ENCODE peak calls at places on chromosomes 5 and 9, in nine cellular contexts. One of them, this sample, is unnamed.
A peak's percentile ranks its signal among the peaks of the same experiment; 100 is the strongest.

GRCh38 chr9:114285166-114285867 is 37.6 kb upstream of the ORM1 start:
- DNase-seq in transverse colon: no peak
- DNase-seq in ovary: peak; percentile 89
- DNase-seq in GM12878: no peak
- DNase-seq in MM.1S: no peak
- DNase-seq in heart left ventricle: peak; percentile 14
- DNase-seq in thyroid gland: no peak
- DNase-seq in mucosa of descending colon: peak; percentile 43
- DNase-seq in prostate gland: no peak
- DNase-seq in this sample: no peak

GRCh38 chr5:38825494-38825893 is 20.3 kb upstream of the OSMR start:
- DNase-seq in ovary: no peak
- DNase-seq in MM.1S: no peak
- DNase-seq in mucosa of descending colon: no peak
- DNase-seq in thyroid gland: no peak
- DNase-seq in GM12878: no peak
- DNase-seq in prostate gland: no peak
- DNase-seq in transverse colon: no peak
- DNase-seq in heart left ventricle: no peak
- DNase-seq in this sample: no peak

GRCh38 chr5:91468643-91469422 is 85.7 kb upstream of the ARRDC3 start:
- DNase-seq in transverse colon: no peak
- DNase-seq in MM.1S: no peak
- DNase-seq in heart left ventricle: no peak
- DNase-seq in mucosa of descending colon: no peak
- DNase-seq in prostate gland: no peak
- DNase-seq in ovary: no peak
- DNase-seq in thyroid gland: no peak
- DNase-seq in GM12878: no peak
- DNase-seq in this sample: no peak

GRCh38 chr5:132714456-132715307 is 22.7 kb downstream of the KIF3A start:
- DNase-seq in prostate gland: no peak
- DNase-seq in thyroid gland: no peak
- DNase-seq in ovary: no peak
- DNase-seq in transverse colon: no peak
- DNase-seq in mucosa of descending colon: no peak
- DNase-seq in MM.1S: peak; percentile 27
- DNase-seq in GM12878: no peak
- DNase-seq in heart left ventricle: no peak
- DNase-seq in this sample: no peak

GRCh38 chr5:61290815-61291214 is 41.2 kb upstream of the ZSWIM6 start:
- DNase-seq in transverse colon: peak; percentile 72
- DNase-seq in MM.1S: no peak
- DNase-seq in GM12878: no peak
- DNase-seq in ovary: no peak
- DNase-seq in prostate gland: peak; percentile 50
- DNase-seq in heart left ventricle: no peak
- DNase-seq in mucosa of descending colon: peak; percentile 50
- DNase-seq in thyroid gland: peak; percentile 27
- DNase-seq in this sample: peak; percentile 62

GRCh38 chr5:120767171-120767820 is 303.2 kb downstream of the PRR16 start:
- DNase-seq in transverse colon: no peak
- DNase-seq in thyroid gland: no peak
- DNase-seq in GM12878: no peak
- DNase-seq in mucosa of descending colon: no peak
- DNase-seq in ovary: no peak
- DNase-seq in prostate gland: no peak
- DNase-seq in heart left ventricle: no peak
- DNase-seq in MM.1S: no peak
- DNase-seq in this sample: no peak

GRCh38 chr9:84404095-84404686 is 63.6 kb upstream of the SLC28A3 start:
- DNase-seq in thyroid gland: peak; percentile 34
- DNase-seq in prostate gland: no peak
- DNase-seq in ovary: no peak
- DNase-seq in GM12878: no peak
- DNase-seq in mucosa of descending colon: no peak
- DNase-seq in transverse colon: no peak
- DNase-seq in MM.1S: no peak
- DNase-seq in heart left ventricle: no peak
- DNase-seq in this sample: no peak

GRCh38 chr5:61881821-61882220 is 424.2 kb upstream of the KIF2A start:
- DNase-seq in transverse colon: no peak
- DNase-seq in prostate gland: no peak
- DNase-seq in MM.1S: no peak
- DNase-seq in thyroid gland: no peak
- DNase-seq in mucosa of descending colon: no peak
- DNase-seq in heart left ventricle: no peak
- DNase-seq in GM12878: no peak
- DNase-seq in ovary: no peak
- DNase-seq in this sample: no peak

GRCh38 chr5:125525356-125525755 is 778.9 kb upstream of the ZNF608 start:
- DNase-seq in transverse colon: no peak
- DNase-seq in thyroid gland: no peak
- DNase-seq in mucosa of descending colon: no peak
- DNase-seq in prostate gland: no peak
- DNase-seq in ovary: no peak
- DNase-seq in heart left ventricle: no peak
- DNase-seq in MM.1S: no peak
- DNase-seq in GM12878: no peak
- DNase-seq in this sample: no peak

GRCh38 chr5:175246242-175246891 is 197.6 kb downstream of the DRD1 start:
- DNase-seq in heart left ventricle: no peak
- DNase-seq in MM.1S: no peak
- DNase-seq in prostate gland: no peak
- DNase-seq in mucosa of descending colon: no peak
- DNase-seq in transverse colon: peak; percentile 8
- DNase-seq in ovary: no peak
- DNase-seq in thyroid gland: no peak
- DNase-seq in GM12878: no peak
- DNase-seq in this sample: peak; percentile 17

GRCh38 chr9:88782931-88783451 is 208.3 kb upstream of the S1PR3 start:
- DNase-seq in transverse colon: no peak
- DNase-seq in prostate gland: no peak
- DNase-seq in mucosa of descending colon: no peak
- DNase-seq in thyroid gland: no peak
- DNase-seq in heart left ventricle: no peak
- DNase-seq in GM12878: no peak
- DNase-seq in ovary: no peak
- DNase-seq in MM.1S: no peak
- DNase-seq in this sample: no peak

GRCh38 chr9:1962036-1962535 is 53.1 kb upstream of the SMARCA2 start:
- DNase-seq in heart left ventricle: no peak
- DNase-seq in GM12878: no peak
- DNase-seq in MM.1S: no peak
- DNase-seq in transverse colon: no peak
- DNase-seq in ovary: no peak
- DNase-seq in mucosa of descending colon: no peak
- DNase-seq in thyroid gland: no peak
- DNase-seq in prostate gland: no peak
- DNase-seq in this sample: no peak

GRCh38 chr9:98873535-98874432 is 66.3 kb downstream of the GALNT12 start:
- DNase-seq in heart left ventricle: peak; percentile 82
- DNase-seq in MM.1S: no peak
- DNase-seq in GM12878: no peak
- DNase-seq in mucosa of descending colon: no peak
- DNase-seq in prostate gland: no peak
- DNase-seq in ovary: peak; percentile 65
- DNase-seq in transverse colon: no peak
- DNase-seq in thyroid gland: peak; percentile 43
- DNase-seq in this sample: no peak

GRCh38 chr5:43129161-43129560 is 8.4 kb downstream of the ZNF131 start:
- DNase-seq in ovary: no peak
- DNase-seq in GM12878: no peak
- DNase-seq in mucosa of descending colon: no peak
- DNase-seq in heart left ventricle: no peak
- DNase-seq in thyroid gland: no peak
- DNase-seq in transverse colon: no peak
- DNase-seq in prostate gland: no peak
- DNase-seq in MM.1S: no peak
- DNase-seq in this sample: no peak

GRCh38 chr9:118962426-118962825 is 406.8 kb downstream of the BRINP1 start:
- DNase-seq in thyroid gland: peak; percentile 50
- DNase-seq in transverse colon: no peak
- DNase-seq in ovary: no peak
- DNase-seq in MM.1S: no peak
- DNase-seq in GM12878: no peak
- DNase-seq in prostate gland: no peak
- DNase-seq in heart left ventricle: no peak
- DNase-seq in mucosa of descending colon: no peak
- DNase-seq in this sample: no peak

GRCh38 chr9:118959366-118959765 is 409.9 kb downstream of the BRINP1 start:
- DNase-seq in GM12878: no peak
- DNase-seq in MM.1S: no peak
- DNase-seq in mucosa of descending colon: no peak
- DNase-seq in heart left ventricle: no peak
- DNase-seq in prostate gland: no peak
- DNase-seq in transverse colon: no peak
- DNase-seq in thyroid gland: no peak
- DNase-seq in ovary: no peak
- DNase-seq in this sample: no peak

GRCh38 chr9:118957585-118957984 is 411.6 kb downstream of the BRINP1 start:
- DNase-seq in ovary: no peak
- DNase-seq in heart left ventricle: no peak
- DNase-seq in GM12878: no peak
- DNase-seq in MM.1S: no peak
- DNase-seq in thyroid gland: no peak
- DNase-seq in prostate gland: no peak
- DNase-seq in mucosa of descending colon: no peak
- DNase-seq in transverse colon: no peak
- DNase-seq in this sample: no peak

GRCh38 chr9:118963674-118964073 is 405.6 kb downstream of the BRINP1 start:
- DNase-seq in mucosa of descending colon: no peak
- DNase-seq in heart left ventricle: no peak
- DNase-seq in MM.1S: no peak
- DNase-seq in prostate gland: no peak
- DNase-seq in ovary: no peak
- DNase-seq in GM12878: no peak
- DNase-seq in transverse colon: no peak
- DNase-seq in thyroid gland: no peak
- DNase-seq in this sample: no peak

DNA sequence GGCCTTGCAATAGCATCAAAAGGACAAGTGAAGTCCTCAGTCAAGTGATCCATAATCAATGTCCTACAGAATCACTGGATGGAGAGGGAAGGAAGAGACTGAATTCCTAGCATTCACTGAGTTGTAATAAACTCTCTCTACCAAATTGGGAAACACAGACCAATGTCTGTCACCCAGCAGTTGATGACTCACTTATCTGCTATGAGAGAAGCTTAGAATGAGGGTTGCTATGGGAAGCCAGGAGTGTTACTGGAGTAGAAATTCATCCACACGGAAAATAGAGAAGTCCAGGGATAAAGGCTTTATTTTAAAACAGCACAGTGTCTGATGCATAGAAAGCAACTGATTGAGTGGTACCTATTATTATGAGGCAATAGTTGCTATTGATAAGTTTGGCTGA is 407.4 kb downstream of the BRINP1 start:
- DNase-seq in MM.1S: no peak
- DNase-seq in thyroid gland: peak; percentile 22
- DNase-seq in ovary: no peak
- DNase-seq in heart left ventricle: no peak
- DNase-seq in GM12878: no peak
- DNase-seq in mucosa of descending colon: no peak
- DNase-seq in prostate gland: no peak
- DNase-seq in transverse colon: no peak
- DNase-seq in this sample: no peak
- H3K9me3 ChIP-seq in MM.1S: no peaks in the 10 kb centered on the region
- H3K9me3 ChIP-seq in thyroid gland: no peaks in the 10 kb centered on the region
- H3K9me3 ChIP-seq in ovary: no peaks in the 10 kb centered on the region
- H3K9me3 ChIP-seq in heart left ventricle: no peaks in the 10 kb centered on the region
- H3K9me3 ChIP-seq in GM12878: no peaks in the 10 kb centered on the region
- H3K9me3 ChIP-seq in mucosa of descending colon: no peaks in the 10 kb centered on the region
- H3K9me3 ChIP-seq in prostate gland: no peaks in the 10 kb centered on the region
- H3K9me3 ChIP-seq in transverse colon: no peaks in the 10 kb centered on the region
- H3K9me3 ChIP-seq in this sample: no peaks in the 10 kb centered on the region

GRCh38 chr9:68416891-68417570 is 60.6 kb downstream of the PGM5 start:
- DNase-seq in thyroid gland: no peak
- DNase-seq in GM12878: no peak
- DNase-seq in prostate gland: no peak
- DNase-seq in mucosa of descending colon: no peak
- DNase-seq in heart left ventricle: no peak
- DNase-seq in ovary: no peak
- DNase-seq in transverse colon: no peak
- DNase-seq in MM.1S: peak; percentile 24
- DNase-seq in this sample: no peak
- TF ChIP-seq CTCF in thyroid gland: no peak
- TF ChIP-seq CTCF in GM12878: peak; percentile 23
- TF ChIP-seq CTCF in prostate gland: peak; percentile 4
- TF ChIP-seq CTCF in mucosa of descending colon: no peak
- TF ChIP-seq CTCF in heart left ventricle: peak; percentile 20
- TF ChIP-seq CTCF in ovary: no peak
- TF ChIP-seq CTCF in transverse colon: no peak
- TF ChIP-seq CTCF in MM.1S: peak; percentile 46
- TF ChIP-seq CTCF in this sample: no peak

DNA sequence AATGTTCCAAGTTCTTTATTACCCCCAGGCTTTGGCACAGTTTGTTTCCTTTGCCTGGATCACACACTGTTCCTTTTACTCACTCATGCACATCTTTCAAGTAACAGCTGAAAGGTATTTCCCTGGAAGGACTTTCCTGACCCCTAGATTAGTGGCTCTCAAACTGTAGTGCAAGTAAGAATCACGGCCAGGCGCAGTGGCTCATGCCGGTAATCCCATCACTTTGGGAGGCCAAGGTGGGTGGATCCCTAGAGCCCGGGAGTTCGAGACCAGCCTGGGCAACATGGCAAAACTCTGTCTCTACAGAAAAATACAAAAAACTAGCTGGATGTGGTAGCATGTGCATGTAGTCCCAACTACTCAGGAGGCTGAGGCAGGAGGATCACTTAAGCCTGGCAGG is 19.1 kb upstream of the DELE1 start:
- DNase-seq in ovary: no peak
- DNase-seq in prostate gland: no peak
- DNase-seq in transverse colon: no peak
- DNase-seq in MM.1S: no peak
- DNase-seq in thyroid gland: peak; percentile 81
- DNase-seq in GM12878: no peak
- DNase-seq in heart left ventricle: no peak
- DNase-seq in mucosa of descending colon: no peak
- DNase-seq in this sample: no peak
- H3K9me3 ChIP-seq in ovary: no peaks in the 10 kb centered on the region
- H3K9me3 ChIP-seq in prostate gland: no peaks in the 10 kb centered on the region
- H3K9me3 ChIP-seq in transverse colon: no peaks in the 10 kb centered on the region
- H3K9me3 ChIP-seq in MM.1S: no peaks in the 10 kb centered on the region
- H3K9me3 ChIP-seq in thyroid gland: no peaks in the 10 kb centered on the region
- H3K9me3 ChIP-seq in GM12878: no peaks in the 10 kb centered on the region
- H3K9me3 ChIP-seq in heart left ventricle: no peaks in the 10 kb centered on the region
- H3K9me3 ChIP-seq in mucosa of descending colon: no peaks in the 10 kb centered on the region
- H3K9me3 ChIP-seq in this sample: no peaks in the 10 kb centered on the region

GRCh38 chr5:7519564-7519963 is 123.6 kb downstream of the ADCY2 start:
- DNase-seq in thyroid gland: no peak
- DNase-seq in heart left ventricle: no peak
- DNase-seq in ovary: no peak
- DNase-seq in mucosa of descending colon: no peak
- DNase-seq in GM12878: no peak
- DNase-seq in prostate gland: no peak
- DNase-seq in MM.1S: no peak
- DNase-seq in transverse colon: no peak
- DNase-seq in this sample: no peak

GRCh38 chr5:7517006-7517405 is 121.1 kb downstream of the ADCY2 start:
- DNase-seq in transverse colon: no peak
- DNase-seq in ovary: no peak
- DNase-seq in GM12878: no peak
- DNase-seq in thyroid gland: no peak
- DNase-seq in MM.1S: no peak
- DNase-seq in heart left ventricle: no peak
- DNase-seq in prostate gland: no peak
- DNase-seq in mucosa of descending colon: no peak
- DNase-seq in this sample: no peak

GRCh38 chr5:7518947-7519560 is 123.1 kb downstream of the ADCY2 start:
- DNase-seq in MM.1S: no peak
- DNase-seq in GM12878: no peak
- DNase-seq in thyroid gland: no peak
- DNase-seq in prostate gland: no peak
- DNase-seq in mucosa of descending colon: no peak
- DNase-seq in transverse colon: no peak
- DNase-seq in ovary: no peak
- DNase-seq in heart left ventricle: no peak
- DNase-seq in this sample: no peak
- TF ChIP-seq CTCF in MM.1S: no peak
- TF ChIP-seq CTCF in GM12878: no peak
- TF ChIP-seq CTCF in thyroid gland: no peak
- TF ChIP-seq CTCF in prostate gland: peak; percentile 11
- TF ChIP-seq CTCF in mucosa of descending colon: no peak
- TF ChIP-seq CTCF in transverse colon: no peak
- TF ChIP-seq CTCF in ovary: no peak
- TF ChIP-seq CTCF in heart left ventricle: no peak
- TF ChIP-seq CTCF in this sample: no peak